ENCODE peak calls at places on chromosomes 2 and 18, in seven cellular contexts. V, T, N, D, Z, R and M are unnamed samples.

GRCh38 chr2:237629739-237630138 is 2.4 kb downstream of the LRRFIP1 start:
- DNase-seq in V (no peak), T (no peak), N (no peak), D (no peak), Z (no peak), R (no peak), M (no peak)

GRCh38 chr2:21866316-21866715 is 742.5 kb downstream of the TDRD15 start:
- DNase-seq in V (no peak), T (no peak), N (no peak), D (no peak), Z (peak), R (no peak), M (no peak)

GRCh38 chr2:228827056-228827455 is 444.0 kb downstream of the PID1 start:
- DNase-seq in V (no peak), T (no peak), N (no peak), D (no peak), Z (no peak), R (no peak), M (no peak)

GRCh38 chr2:159283529-159283928 is 3.0 kb downstream of the WDSUB1 start:
- DNase-seq in V (no peak), T (no peak), N (no peak), D (no peak), Z (no peak), R (no peak), M (no peak)

GRCh38 chr2:201151127-201152074 is 31.5 kb upstream of the CASP10 start:
- DNase-seq in V (peak), T (no peak), N (no peak), D (no peak), Z (no peak), R (peak), M (no peak)

GRCh38 chr2:175929850-175930249 is 72.2 kb downstream of the LNPK start:
- DNase-seq in V (no peak), T (no peak), N (no peak), D (no peak), Z (no peak), R (no peak), M (no peak)

GRCh38 chr2:120953066-120953760 is 217.5 kb downstream of the GLI2 start:
- DNase-seq in V (no peak), T (no peak), N (no peak), D (no peak), Z (no peak), R (no peak), M (no peak)

GRCh38 chr2:42758751-42759150 is 5.2 kb downstream of the OXER1 start:
- DNase-seq in V (no peak), T (no peak), N (no peak), D (no peak), Z (no peak), R (no peak), M (no peak)

GRCh38 chr2:197092431-197092830 is 165.9 kb upstream of the PGAP1 start:
- DNase-seq in V (no peak), T (no peak), N (no peak), D (no peak), Z (no peak), R (no peak), M (no peak)

DNA sequence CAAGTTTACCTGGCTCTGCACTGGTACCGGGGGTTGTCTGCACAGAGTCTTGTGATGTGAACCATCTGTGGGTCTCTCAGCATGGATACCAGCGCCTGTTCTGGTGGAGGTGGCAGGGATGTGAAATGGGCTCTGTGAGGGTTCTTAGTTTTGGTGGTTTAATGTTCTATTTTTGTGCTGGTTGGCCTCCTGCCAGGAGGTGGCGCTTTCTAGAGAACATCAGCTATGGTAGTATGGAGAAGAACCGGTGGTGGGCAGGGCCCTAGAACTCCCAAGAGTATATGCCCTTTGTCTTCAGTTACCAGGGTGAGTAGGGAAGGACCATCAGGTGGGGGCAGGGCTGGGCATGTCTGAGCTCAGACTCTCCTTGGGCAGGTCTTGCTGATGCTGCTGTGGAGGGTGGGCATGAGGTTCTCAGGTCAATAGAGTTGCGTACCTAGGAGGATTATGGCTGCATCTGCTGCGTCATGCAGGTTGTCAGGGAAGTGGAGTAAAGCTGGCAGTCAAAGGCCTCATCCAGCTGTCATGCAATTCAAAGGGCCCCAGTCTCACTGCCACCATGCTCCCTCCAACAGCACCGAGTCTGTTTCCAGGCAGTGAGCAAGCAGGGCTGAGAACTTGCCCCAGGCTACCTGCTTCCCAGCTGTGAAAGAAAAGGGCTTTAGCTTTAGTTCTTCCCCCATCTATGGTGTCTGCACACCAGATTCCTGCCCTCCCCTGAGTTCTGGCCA is 278.0 kb downstream of the METTL4 start:
- DNase-seq in V (peak), T (no peak), N (no peak), D (no peak), Z (no peak), R (no peak), M (no peak)
- TF ChIP-seq CTCF in V (peak), T (no peak), N (no peak), D (peak), Z (no peak), R (no peak), M (no peak)

DNA sequence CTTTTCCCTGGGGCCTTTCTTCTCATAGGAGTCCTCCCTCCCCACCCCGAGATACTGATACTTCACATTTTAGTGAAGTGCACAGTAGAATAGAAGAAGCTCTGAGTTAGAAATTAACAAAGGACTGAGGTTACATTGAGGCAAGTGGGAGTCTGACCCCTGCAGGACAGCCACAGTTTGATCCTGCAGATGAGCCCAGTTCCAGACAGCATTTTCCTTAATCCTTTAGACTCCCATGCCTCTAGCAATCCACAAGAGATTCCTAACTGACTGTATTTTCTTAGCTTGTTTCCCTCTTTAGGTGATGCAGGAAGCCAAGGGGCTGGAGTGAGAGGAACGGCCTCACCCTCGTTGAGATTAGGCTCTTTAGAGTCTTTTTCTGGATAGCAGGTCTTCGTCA is 204.0 kb downstream of the CYRIA start:
- DNase-seq in V (no peak), T (no peak), N (no peak), D (no peak), Z (no peak), R (no peak), M (no peak)
- TF ChIP-seq CTCF in V (no peak), T (no peak), N (no peak), D (no peak), Z (no peak), R (no peak), M (no peak)

DNA sequence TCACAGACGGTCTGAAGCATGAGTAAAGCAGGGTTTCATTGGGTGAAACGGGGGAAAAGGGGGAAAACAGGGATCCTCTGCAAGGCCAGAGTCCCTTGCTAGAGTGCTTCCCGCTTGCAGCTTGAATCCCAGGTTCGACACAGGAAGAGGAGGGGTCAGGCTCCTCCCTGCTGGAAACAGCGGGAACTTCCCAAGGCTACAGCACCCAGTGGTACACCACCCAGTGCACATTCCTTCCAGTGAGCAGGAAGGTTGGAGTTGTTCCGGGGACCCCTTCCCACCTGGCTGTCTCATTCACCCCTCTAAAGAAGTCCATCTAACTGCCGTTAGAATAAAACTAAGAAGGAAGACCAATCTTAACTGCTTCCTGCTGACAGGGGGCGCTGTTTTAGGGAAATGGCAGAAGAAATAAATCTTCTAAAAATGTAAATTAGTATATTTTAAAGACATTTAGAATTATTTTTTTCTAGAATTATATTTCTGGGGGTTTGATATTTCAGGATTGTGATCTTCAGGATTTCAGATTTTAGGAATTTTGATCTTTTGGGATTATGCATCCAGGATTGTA is 230.9 kb downstream of the RBM43 start:
- DNase-seq in V (peak), T (no peak), N (no peak), D (no peak), Z (no peak), R (no peak), M (no peak)
- TF ChIP-seq CTCF in V (no peak), T (peak), N (no peak), D (peak), Z (no peak), R (peak), M (no peak)

GRCh38 chr2:153870308-153870707 is 1.4 kb upstream of the GALNT13 start:
- DNase-seq in V (no peak), T (no peak), N (no peak), D (no peak), Z (no peak), R (no peak), M (no peak)
- TF ChIP-seq CTCF in V (no peak), T (peak), N (no peak), D (no peak), Z (no peak), R (peak), M (no peak)